ENCODE peak calls at places on chromosomes 4 and X, in five cellular contexts. J, E, H, P and D are unnamed samples. For H3K4me1, the result is how much of the 10 kb centered on the place peaks cover.

GRCh38 chr4:26406346-26406975 is 83.8 kb downstream of the CCKAR start:
- DNase-seq in E (no peak), J (peak), P (no peak), H (no peak), D (no peak)

GRCh38 chr4:88713782-88714181 is 16.2 kb upstream of the NAP1L5 start:
- DNase-seq in H (no peak), P (no peak), E (no peak), J (no peak), D (no peak)

GRCh38 chr4:16733509-16733908 is 164.9 kb downstream of the LDB2 start:
- DNase-seq in H (no peak), J (no peak), E (no peak), P (no peak), D (no peak)

GRCh38 chr4:87134122-87134521 is 86.3 kb downstream of the KLHL8 start:
- DNase-seq in P (no peak), H (no peak), J (no peak), E (no peak), D (no peak)

GRCh38 chr4:108706289-108706688 is 55.9 kb downstream of the OSTC start:
- DNase-seq in E (no peak), J (no peak), P (no peak), H (no peak), D (no peak)

GRCh38 chr4:87118826-87119225 is 101.6 kb downstream of the KLHL8 start:
- DNase-seq in E (no peak), P (peak), J (peak), H (no peak), D (peak)

GRCh38 chr4:132395576-132395975 is 753.5 kb upstream of the PCDH10 start:
- DNase-seq in J (no peak), P (no peak), H (no peak), E (no peak), D (no peak)

GRCh38 chrX:105533951-105534350 is 288.4 kb upstream of the NRK start:
- DNase-seq in E (no peak), J (peak), H (no peak), P (no peak), D (no peak)

GRCh38 chr4:168601899-168602298 is 105.0 kb downstream of the PALLD start:
- DNase-seq in P (no peak), H (no peak), J (no peak), E (no peak), D (no peak)

GRCh38 chr4:38073596-38074234 is 113.5 kb downstream of the PTTG2 start:
- DNase-seq in H (no peak), E (no peak), J (no peak), P (no peak), D (peak)

GRCh38 chr4:85028910-85029309 is 62.4 kb upstream of the WDFY3 start:
- DNase-seq in J (peak), P (no peak), H (no peak), E (no peak), D (peak)

GRCh38 chrX:53374222-53374820 is 48.1 kb downstream of the SMC1A start:
- DNase-seq in E (no peak), J (no peak), P (no peak), H (no peak), D (peak)

GRCh38 chr4:98945297-98945850 is 16.4 kb upstream of the EIF4E start:
- DNase-seq in J (no peak), P (no peak), H (no peak), E (no peak), D (peak)

GRCh38 chrX:101803451-101803850 is 128.4 kb downstream of the ZMAT1 start:
- DNase-seq in P (no peak), J (peak), E (no peak), H (peak), D (peak)

GRCh38 chrX:33211356-33212254 is at the start of gene DMD:
- DNase-seq in P (no peak), E (no peak), H (no peak), J (peak), D (no peak)

GRCh38 chr4:185738038-185738552 is 73.9 kb downstream of the SORBS2 start:
- DNase-seq in E (no peak), J (peak), H (no peak), P (no peak), D (peak)

GRCh38 chrX:1207496-1208025 is 4.9 kb downstream of the CRLF2 start:
- DNase-seq in P (no peak), J (no peak), H (no peak), E (no peak), D (no peak)

GRCh38 chr4:80255374-80256095 is 10.9 kb upstream of the FGF5 start:
- DNase-seq in H (peak), P (no peak), E (no peak), J (no peak), D (peak)

GRCh38 chr4:57854748-57855147 is 744.6 kb upstream of the IGFBP7 start:
- DNase-seq in E (no peak), J (peak), P (no peak), H (no peak), D (no peak)

GRCh38 chrX:125101971-125102750 is 217.5 kb upstream of the TEX13C start:
- DNase-seq in H (no peak), P (no peak), J (no peak), E (no peak), D (no peak)

GRCh38 chr4:88291003-88291402 is 6.6 kb upstream of the PPM1K start:
- DNase-seq in J (peak), E (no peak), H (peak), P (no peak), D (peak)

GRCh38 chr4:82739292-82740190 is 59.1 kb downstream of the SCD5 start:
- DNase-seq in E (peak), J (peak), P (peak), H (peak), D (peak)

GRCh38 chr4:15318621-15319348 is 109.0 kb upstream of the C1QTNF7 start:
- DNase-seq in P (no peak), E (no peak), H (no peak), J (no peak), D (peak)

GRCh38 chrX:3522016-3522690 is 175.7 kb upstream of the MXRA5 start:
- DNase-seq in P (no peak), E (no peak), J (peak), H (no peak), D (peak)

GRCh38 chr4:168825975-168826374 is 184.1 kb downstream of the CBR4 start:
- DNase-seq in H (no peak), J (no peak), P (no peak), E (no peak), D (peak)

DNA sequence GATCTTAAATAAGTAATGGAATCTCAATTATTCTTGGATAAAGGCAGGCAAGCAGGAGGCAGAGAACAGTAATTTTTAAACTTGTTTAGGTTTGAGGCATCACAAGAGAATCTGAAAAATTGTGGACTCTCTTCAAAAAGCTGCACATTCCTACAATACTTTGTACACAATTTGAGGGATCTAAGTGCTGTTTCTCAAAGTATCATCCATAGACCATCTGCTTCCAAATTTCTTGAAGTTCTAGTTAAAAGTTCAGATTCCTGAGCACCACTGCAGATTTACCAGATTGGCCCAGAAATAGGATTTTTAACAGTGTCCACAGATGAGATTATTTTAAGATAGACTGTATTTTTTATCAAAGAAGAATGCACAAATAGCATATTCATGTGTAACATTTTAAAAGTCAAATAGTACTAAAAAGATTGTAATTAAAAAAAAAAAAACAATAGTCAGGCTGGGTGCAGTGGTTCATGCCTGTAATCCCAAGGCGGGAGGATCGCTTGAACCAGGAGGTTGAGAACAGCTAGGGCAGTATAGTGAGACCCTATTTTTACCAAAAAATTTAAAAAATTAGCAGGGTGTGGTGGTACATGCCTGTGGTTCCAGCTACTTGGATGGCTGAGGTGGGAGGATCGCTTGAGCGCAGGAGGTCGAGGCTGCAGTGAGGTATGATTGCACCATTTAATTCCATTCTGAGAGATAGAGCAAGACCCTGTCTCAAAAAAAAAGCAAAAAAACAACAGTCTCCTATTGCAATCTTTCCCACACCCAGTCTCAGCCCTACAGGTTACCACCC is 14.2 kb upstream of the FNIP2 start:
- DNase-seq in J (no peak), H (no peak), E (no peak), P (no peak), D (peak)
- H2AFZ ChIP-seq in J (no peak), H (no peak), E (no peak), P (no peak), D (no peak)

DNA sequence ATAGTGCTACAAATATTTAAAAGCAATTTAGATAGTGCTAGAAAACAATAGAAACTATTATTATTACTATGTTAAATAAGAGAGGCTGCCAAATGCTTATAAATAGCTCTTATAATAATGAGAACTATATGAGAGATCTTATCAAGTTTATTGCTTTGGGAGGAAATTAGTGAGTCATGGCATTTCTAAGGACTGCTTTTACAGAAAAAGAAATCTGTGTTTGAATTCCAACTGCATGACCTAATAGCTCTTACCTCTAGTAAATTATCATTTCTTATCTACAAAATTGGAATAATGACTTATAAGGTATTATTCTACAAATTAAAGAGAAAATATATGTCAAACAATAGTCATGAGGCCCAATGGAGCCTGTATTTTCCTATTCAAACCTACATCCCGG is 177.2 kb downstream of the GABRG1 start:
- DNase-seq in P (no peak), H (peak), J (no peak), E (no peak), D (no peak)
- H3K4me1 ChIP-seq in P (under half), H (under half), J (under half), E (under half), D (under half)

GRCh38 chr4:41258783-41259182 is 2.1 kb downstream of the UCHL1 start:
- DNase-seq in E (no peak), J (peak), P (peak), H (peak), D (peak)
- H3K27ac ChIP-seq in E (no peak), J (no peak), P (no peak), H (no peak), D (peak)

DNA sequence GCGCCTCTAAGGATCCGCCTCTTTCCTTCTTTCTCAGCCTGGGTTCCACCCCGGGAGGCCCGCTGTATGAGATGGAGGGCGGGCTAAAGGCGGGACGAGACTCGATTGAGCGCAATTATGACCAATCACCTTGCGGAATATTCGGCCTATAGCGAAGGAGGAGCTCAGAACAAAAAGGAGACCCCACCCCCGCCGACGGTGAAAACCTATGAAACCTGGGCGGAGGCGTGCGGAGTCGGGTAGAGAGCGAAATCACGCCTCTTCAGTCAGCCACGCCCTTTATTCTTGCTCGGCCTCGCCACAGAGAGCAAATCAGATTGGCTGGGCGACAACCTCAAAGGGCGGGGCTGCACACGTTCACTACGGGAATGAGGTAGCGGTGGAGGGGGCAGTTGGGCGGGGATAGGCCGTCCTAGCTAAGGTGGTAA is 615 bp upstream of the CDK16 start:
- DNase-seq in J (peak), H (peak), P (peak), E (peak), D (peak)
- H2AFZ ChIP-seq in J (peak), H (peak), P (peak), E (peak), D (peak)